ENCODE peak calls at places on chromosomes 11 and 22, in five cellular contexts. G is PC-3; R is psoas muscle; E is effector memory CD4-positive, alpha-beta T cell; H is H1. P is an unnamed sample.

GRCh38 chr11:122042981-122043380 is 73.0 kb downstream of the BLID start:
- DNase-seq in R (no peak), H (no peak), G (no peak), E (no peak), P (no peak)

GRCh38 chr11:47675851-47676250 is 33.5 kb upstream of the MTCH2 start:
- DNase-seq in E (no peak), H (no peak), G (no peak), R (no peak), P (no peak)

GRCh38 chr22:47173535-47174021 is 411.1 kb downstream of the TBC1D22A start:
- DNase-seq in R (peak; percentile 39), E (no peak), G (no peak), H (no peak), P (peak; percentile 59)

GRCh38 chr11:67409261-67409666 is 5.4 kb downstream of the TBC1D10C start:
- DNase-seq in H (no peak), G (no peak), E (peak; percentile 64), R (no peak), P (no peak)

GRCh38 chr11:67700548-67701262 is 26.3 kb upstream of the ALDH3B2 start:
- DNase-seq in H (no peak), G (no peak), R (no peak), E (no peak), P (no peak)

GRCh38 chr11:81033779-81034550 is 1593.1 kb upstream of the TENM4 start:
- DNase-seq in E (no peak), G (no peak), R (no peak), H (no peak), P (no peak)

GRCh38 chr11:26578998-26579635 is 7.1 kb upstream of the MUC15 start:
- DNase-seq in R (no peak), E (no peak), H (no peak), G (peak; percentile 24), P (no peak)

GRCh38 chr11:2690261-2690575 is 9.6 kb downstream of the KCNQ1OT1 start:
- DNase-seq in R (peak; percentile 13), H (no peak), G (no peak), E (no peak), P (peak; percentile 15)

GRCh38 chr11:36257351-36257750 is 31.9 kb downstream of the COMMD9 start:
- DNase-seq in E (no peak), G (no peak), H (no peak), R (no peak), P (no peak)

GRCh38 chr22:45946805-45947600 is 30.0 kb downstream of the WNT7B start:
- DNase-seq in E (no peak), H (no peak), G (no peak), R (no peak), P (no peak)

GRCh38 chr11:65571940-65572339 is 398 bp upstream of the FAM89B start:
- DNase-seq in H (no peak), R (no peak), E (no peak), G (peak; percentile 84), P (no peak)

GRCh38 chr11:65571420-65571819 is 918 bp upstream of the FAM89B start:
- DNase-seq in R (no peak), H (no peak), G (no peak), E (no peak), P (no peak)

GRCh38 chr11:65569164-65569972 is 909 bp upstream of the ZNRD2 start:
- DNase-seq in R (no peak), G (no peak), E (no peak), H (no peak), P (peak; percentile 62)

GRCh38 chr11:65572356-65573043 is at the start of gene FAM89B:
- DNase-seq in H (peak; percentile 86), R (peak; percentile 95), E (peak; percentile 81), G (peak; percentile 92), P (peak; percentile 93)

DNA sequence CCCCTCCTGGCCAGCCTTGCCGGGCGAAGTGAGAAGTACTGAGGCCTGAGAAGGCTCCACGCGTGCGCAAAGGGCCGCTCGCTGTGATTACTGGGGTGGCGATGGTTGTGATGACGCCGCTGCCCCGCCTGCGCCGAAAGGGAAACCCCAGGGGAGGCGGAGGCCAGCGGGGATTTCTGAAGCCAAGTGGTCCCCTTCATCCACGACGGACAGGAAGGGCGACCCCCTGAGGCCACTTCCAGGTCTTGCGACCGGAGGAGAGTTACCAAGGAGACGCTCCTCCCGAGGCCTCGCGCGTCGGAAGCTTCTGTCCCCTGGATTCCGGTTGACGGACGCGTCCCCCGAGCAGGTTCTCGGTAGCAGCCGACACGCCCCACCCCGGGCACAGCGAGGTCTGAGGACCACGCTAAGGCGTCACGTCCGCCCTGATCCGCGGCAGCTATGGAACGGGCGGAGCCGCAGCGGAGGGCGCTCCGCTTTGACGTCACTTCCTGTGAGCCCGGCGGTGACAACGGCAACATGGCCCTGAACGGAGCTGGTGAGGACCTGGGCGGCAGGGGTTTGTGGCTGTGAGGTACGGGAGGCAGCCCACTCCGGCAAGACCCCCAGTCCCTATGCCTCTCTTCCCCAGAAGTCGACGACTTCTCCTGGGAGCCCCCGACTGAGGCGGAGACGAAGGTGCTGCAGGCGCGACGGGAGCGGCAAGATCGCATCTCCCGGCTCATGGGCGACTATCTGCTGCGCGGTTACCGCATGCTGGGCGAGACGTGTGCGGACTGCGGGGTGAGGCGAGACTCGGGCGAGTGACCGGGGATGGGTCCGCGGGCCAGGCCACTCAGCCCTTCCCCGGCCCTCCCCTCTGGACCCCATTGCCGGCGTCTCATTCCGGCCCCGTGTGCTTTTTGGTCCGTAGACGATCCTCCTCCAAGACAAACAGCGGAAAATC is at the start of gene ZNRD2:
- DNase-seq in E (peak; percentile 97), H (peak; percentile 95), R (peak; percentile 100), G (peak; percentile 99), P (peak; percentile 99)
- H3K4me1 ChIP-seq in E (peaks cover 78% of the 10 kb centered on the region), H (peaks cover 19% of the 10 kb centered on the region), R (peaks cover 49% of the 10 kb centered on the region), G (peaks cover 55% of the 10 kb centered on the region), P (peaks cover 37% of the 10 kb centered on the region)

GRCh38 chr11:4454031-4454430 is 4.9 kb downstream of the OR52K2 start:
- DNase-seq in E (no peak), H (no peak), R (no peak), G (no peak), P (no peak)

GRCh38 chr11:4448995-4449394 is at the start of gene OR52K2:
- DNase-seq in R (no peak), G (no peak), E (no peak), H (no peak), P (no peak)

GRCh38 chr11:4455439-4455838 is 6.3 kb downstream of the OR52K2 start:
- DNase-seq in H (no peak), R (no peak), E (no peak), G (no peak), P (no peak)

GRCh38 chr11:4453118-4453517 is 4.0 kb downstream of the OR52K2 start:
- DNase-seq in R (no peak), E (no peak), H (no peak), G (no peak), P (no peak)
- H3K4me1 ChIP-seq in R (no peaks in the 10 kb centered on the region), E (no peaks in the 10 kb centered on the region), H (no peaks in the 10 kb centered on the region), G (no peaks in the 10 kb centered on the region), P (peaks cover 45% of the 10 kb centered on the region)

GRCh38 chr22:41177626-41178424 is 27.3 kb upstream of the L3MBTL2 start:
- DNase-seq in H (no peak), E (no peak), R (peak; percentile 59), G (no peak), P (no peak)
- H3K4me1 ChIP-seq in H (peaks cover 5% of the 10 kb centered on the region), E (no peaks in the 10 kb centered on the region), R (peaks cover 35% of the 10 kb centered on the region), G (peaks cover 11% of the 10 kb centered on the region), P (peaks cover 5% of the 10 kb centered on the region)

GRCh38 chr22:28978158-28978557 is 83.5 kb downstream of the C22orf31 start:
- DNase-seq in H (no peak), G (peak; percentile 14), E (no peak), R (peak; percentile 77), P (no peak)
- H3K4me1 ChIP-seq in H (peaks cover 3% of the 10 kb centered on the region), G (peaks cover 25% of the 10 kb centered on the region), E (no peaks in the 10 kb centered on the region), R (peaks cover 52% of the 10 kb centered on the region), P (peaks cover 16% of the 10 kb centered on the region)

DNA sequence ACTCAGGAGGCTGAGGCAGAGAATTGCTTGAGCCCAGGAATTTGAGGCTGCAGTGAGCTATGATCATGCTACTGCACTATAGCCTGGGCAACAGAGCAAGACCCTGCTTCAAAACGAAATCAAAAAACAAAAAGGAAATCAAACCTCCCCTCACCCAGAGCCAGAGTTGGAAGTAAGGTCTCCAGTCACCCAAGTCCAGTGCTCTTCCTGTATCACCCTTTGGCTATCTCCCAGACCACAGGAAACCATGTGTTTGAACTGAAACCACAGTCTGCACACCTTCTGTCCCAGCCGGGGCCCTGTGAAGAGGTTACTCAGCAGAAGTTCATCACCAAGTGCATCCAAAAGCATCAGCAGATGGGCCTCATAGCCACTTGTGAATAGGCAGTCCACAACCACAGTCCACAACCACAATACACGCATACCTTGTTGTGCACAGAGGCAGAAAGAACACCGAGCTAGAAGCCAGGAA is 4.6 kb downstream of the MYH9 start:
- DNase-seq in E (peak; percentile 54), R (no peak), G (peak; percentile 87), H (no peak), P (no peak)
- H3K4me1 ChIP-seq in E (peaks cover 57% of the 10 kb centered on the region), R (peaks cover 64% of the 10 kb centered on the region), G (peaks cover 34% of the 10 kb centered on the region), H (peaks cover 3% of the 10 kb centered on the region), P (peaks cover 83% of the 10 kb centered on the region)

GRCh38 chr11:13329670-13330401 is 52.2 kb downstream of the BMAL1 start:
- DNase-seq in G (peak; percentile 65), E (no peak), R (no peak), H (no peak), P (no peak)
- H3K4me1 ChIP-seq in G (peaks cover 52% of the 10 kb centered on the region), E (peaks cover 23% of the 10 kb centered on the region), R (peaks cover 74% of the 10 kb centered on the region), H (no peaks in the 10 kb centered on the region), P (peaks cover 16% of the 10 kb centered on the region)

P was measured in left lung.